ENCODE peak calls at places on chromosomes 3 and 15, in four cellular contexts. T, Y, U and S are unnamed samples.

GRCh38 chr3:131217296-131217741 is 164.3 kb upstream of the NUDT16 start:
- DNase-seq in T (peak), Y (no peak), U (peak), S (no peak)

GRCh38 chr3:172606021-172606420 is 82.8 kb upstream of the TNFSF10 start:
- DNase-seq in T (peak), Y (no peak), U (peak), S (no peak)

GRCh38 chr3:175475765-175476164 is 616.6 kb downstream of the NAALADL2 start:
- DNase-seq in T (no peak), Y (no peak), U (no peak), S (no peak)

GRCh38 chr15:93852761-93853160 is 378.6 kb upstream of the MCTP2 start:
- DNase-seq in T (no peak), Y (no peak), U (no peak), S (no peak)

GRCh38 chr3:127629462-127630403 is 748 bp downstream of the PODXL2 start:
- DNase-seq in T (no peak), Y (peak), U (no peak), S (no peak)

GRCh38 chr15:63752075-63752684 is 81.6 kb downstream of the HERC1 start:
- DNase-seq in T (peak), Y (peak), U (peak), S (no peak)

GRCh38 chr3:102193255-102193654 is 241.6 kb upstream of the ZPLD1 start:
- DNase-seq in T (no peak), Y (no peak), U (no peak), S (no peak)

GRCh38 chr3:149480326-149481017 is 6.0 kb downstream of the TM4SF4 start:
- DNase-seq in T (peak), Y (peak), U (peak), S (peak)

GRCh38 chr15:93058904-93059427 is 30.0 kb downstream of the RGMA start:
- DNase-seq in T (no peak), Y (no peak), U (no peak), S (no peak)

GRCh38 chr3:183341545-183342288 is 86.7 kb downstream of the MCF2L2 start:
- DNase-seq in T (no peak), Y (no peak), U (no peak), S (no peak)

GRCh38 chr3:17243616-17244015 is 358.9 kb downstream of the PLCL2 start:
- DNase-seq in T (no peak), Y (no peak), U (peak), S (no peak)

GRCh38 chr15:80127911-80128310 is 24.9 kb upstream of the FAH start:
- DNase-seq in T (no peak), Y (no peak), U (peak), S (no peak)

GRCh38 chr3:185421577-185422232 is 58.8 kb downstream of the MAP3K13 start:
- DNase-seq in T (no peak), Y (no peak), U (no peak), S (no peak)

GRCh38 chr3:88149146-88149515 is 628 bp upstream of the C3orf38 start:
- DNase-seq in T (no peak), Y (no peak), U (peak), S (no peak)

GRCh38 chr15:67843092-67843501 is 3.3 kb upstream of the RNU6-1 start:
- DNase-seq in T (no peak), Y (no peak), U (no peak), S (no peak)

GRCh38 chr3:59546522-59546921 is 496.7 kb upstream of the CFAP20DC start:
- DNase-seq in T (no peak), Y (no peak), U (no peak), S (no peak)

GRCh38 chr15:65916664-65917406 is 47.5 kb downstream of the RAB11A start:
- DNase-seq in T (peak), Y (no peak), U (peak), S (no peak)

GRCh38 chr3:10337323-10338163 is 16.6 kb upstream of the SEC13 start:
- DNase-seq in T (no peak), Y (no peak), U (no peak), S (no peak)

GRCh38 chr3:153291052-153291689 is 129.1 kb downstream of the RAP2B start:
- DNase-seq in T (peak), Y (no peak), U (peak), S (no peak)

GRCh38 chr3:120435621-120436020 is 15.2 kb downstream of the FSTL1 start:
- DNase-seq in T (peak), Y (no peak), U (peak), S (no peak)

GRCh38 chr3:195135921-195136320 is 135.0 kb downstream of the XXYLT1 start:
- DNase-seq in T (no peak), Y (no peak), U (no peak), S (no peak)

GRCh38 chr15:62079594-62079993 is 12.8 kb downstream of the C2CD4A start:
- DNase-seq in T (no peak), Y (no peak), U (no peak), S (no peak)

GRCh38 chr3:71759401-71759800 is 5.7 kb downstream of the GPR27 start:
- DNase-seq in T (no peak), Y (no peak), U (no peak), S (no peak)

GRCh38 chr15:64315136-64315661 is 40.8 kb downstream of the CSNK1G1 start:
- DNase-seq in T (no peak), Y (no peak), U (no peak), S (no peak)

DNA sequence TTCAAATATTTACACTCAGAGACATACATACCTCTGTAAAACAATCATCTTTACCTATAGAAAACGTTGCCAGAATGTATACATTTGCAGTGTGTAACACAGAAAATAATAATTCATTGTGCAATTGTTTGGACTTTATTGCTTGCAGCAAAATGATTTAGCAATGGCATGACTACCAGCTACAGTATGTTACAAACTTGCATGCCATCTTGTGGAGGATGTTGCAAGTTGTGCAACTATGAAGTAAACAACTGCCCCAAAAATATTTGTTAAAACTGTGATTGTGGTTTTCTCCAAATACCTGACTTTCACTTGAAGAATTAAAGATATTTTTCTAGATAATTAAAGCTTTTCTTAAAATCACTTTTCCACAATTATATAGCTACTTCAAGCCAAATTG is 27.1 kb upstream of the C3orf49 start:
- DNase-seq in T (peak), Y (no peak), U (peak), S (no peak)
- TF ChIP-seq CTCF in T (peak), Y (no peak), U (peak), S (no peak)

GRCh38 chr3:140134231-140134630 is 199.2 kb downstream of the CLSTN2 start:
- DNase-seq in T (no peak), Y (no peak), U (no peak), S (no peak)

GRCh38 chr3:140131895-140132294 is 196.9 kb downstream of the CLSTN2 start:
- DNase-seq in T (no peak), Y (no peak), U (no peak), S (no peak)

GRCh38 chr3:140129885-140130284 is 194.9 kb downstream of the CLSTN2 start:
- DNase-seq in T (no peak), Y (no peak), U (no peak), S (no peak)

GRCh38 chr3:140128217-140129137 is 193.5 kb downstream of the CLSTN2 start:
- DNase-seq in T (peak), Y (peak), U (peak), S (no peak)
- TF ChIP-seq CTCF in T (peak), Y (peak), U (peak), S (no peak)

DNA sequence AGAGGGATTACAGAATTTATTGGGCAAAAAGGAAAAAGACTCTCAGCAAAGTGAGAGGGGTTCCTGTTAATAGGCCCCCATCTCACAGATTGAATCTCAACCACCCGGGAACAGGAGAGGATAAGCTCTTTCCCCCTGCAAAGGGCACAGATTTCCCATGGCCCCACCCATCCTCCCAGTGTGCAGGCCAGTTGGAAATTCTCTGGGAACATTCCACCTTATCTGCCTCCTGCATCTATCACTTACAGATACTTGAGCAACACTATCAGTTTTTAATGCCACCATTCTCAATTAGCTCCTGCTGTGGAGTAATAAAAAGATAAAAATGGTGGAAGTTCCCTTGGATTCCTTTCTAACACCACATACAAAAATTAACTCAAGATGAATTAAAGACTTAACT is 350.0 kb upstream of the BCHE start:
- DNase-seq in T (no peak), Y (no peak), U (no peak), S (no peak)
- TF ChIP-seq CTCF in T (no peak), Y (no peak), U (no peak), S (no peak)

DNA sequence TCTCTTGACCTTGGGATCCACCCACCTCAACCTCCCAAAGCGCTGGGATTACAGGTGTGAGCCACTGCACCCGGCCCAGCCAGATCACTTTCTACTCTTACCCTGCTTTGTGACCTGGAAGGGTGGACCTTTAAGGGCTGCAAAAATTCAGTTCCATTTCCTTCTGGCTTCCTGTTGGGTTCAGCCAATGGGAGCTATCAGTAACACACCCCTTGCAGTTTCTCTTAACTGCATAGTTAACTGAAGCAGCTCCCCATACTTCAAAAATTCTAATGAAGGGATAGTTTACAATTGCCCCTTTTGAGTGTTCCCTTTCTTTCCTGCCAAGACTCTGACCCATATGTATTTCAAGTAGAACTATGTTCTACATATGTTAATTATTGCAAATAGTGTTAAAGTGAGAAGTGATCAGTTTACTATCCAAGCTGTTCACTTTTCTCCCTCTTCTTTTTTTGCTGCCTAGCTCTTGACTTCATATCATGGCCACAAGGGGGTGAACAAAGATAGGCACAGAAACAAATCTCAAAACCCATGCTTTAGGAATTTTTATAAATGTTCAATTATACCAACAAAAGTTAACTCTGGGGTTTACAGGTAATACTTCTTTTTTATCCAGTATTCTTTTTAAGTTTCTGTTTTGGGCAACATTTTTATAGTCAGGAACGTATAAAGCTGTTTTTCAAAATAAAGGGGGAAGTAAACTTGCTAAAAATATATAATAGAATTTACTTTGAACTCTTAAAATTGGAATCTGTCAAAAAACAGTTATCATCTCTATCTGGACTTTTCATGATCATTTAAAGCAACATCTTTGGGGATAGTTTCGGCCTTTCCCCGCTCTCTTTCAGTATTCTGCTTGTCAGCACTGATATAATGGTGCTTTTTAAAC is 8.1 kb downstream of the PGBD4 start:
- DNase-seq in T (peak), Y (no peak), U (peak), S (no peak)
- TF ChIP-seq CTCF in T (peak), Y (peak), U (peak), S (no peak)

DNA sequence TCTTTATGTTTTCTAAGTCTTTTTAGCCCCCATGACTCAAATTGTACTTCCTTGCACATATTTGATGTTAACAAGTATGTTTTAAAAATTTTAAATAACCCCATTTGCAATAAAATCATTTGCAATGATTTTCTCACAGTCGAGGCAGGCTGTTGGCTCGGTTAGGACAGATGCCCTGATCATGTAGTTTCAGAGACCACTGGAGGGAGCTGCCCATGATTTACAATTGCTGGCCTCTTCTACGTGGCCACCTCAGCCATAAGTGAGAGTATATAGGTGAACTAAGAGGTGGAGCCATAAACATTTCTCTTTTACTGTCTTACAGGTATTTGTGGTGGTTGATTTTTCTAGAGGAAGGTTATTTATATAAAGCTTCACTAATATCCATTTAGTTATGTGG is 1.7 kb downstream of the DTWD1 start:
- DNase-seq in T (no peak), Y (no peak), U (peak), S (no peak)
- TF ChIP-seq CTCF in T (peak), Y (no peak), U (no peak), S (no peak)

GRCh38 chr3:53725308-53725995 is 120.8 kb downstream of the CHDH start:
- DNase-seq in T (no peak), Y (no peak), U (no peak), S (no peak)

GRCh38 chr3:53724566-53724965 is 121.7 kb downstream of the CHDH start:
- DNase-seq in T (no peak), Y (no peak), U (no peak), S (no peak)

GRCh38 chr3:53719796-53720195 is 126.4 kb downstream of the CHDH start:
- DNase-seq in T (no peak), Y (no peak), U (no peak), S (no peak)

GRCh38 chr3:53718462-53718861 is 127.8 kb downstream of the CHDH start:
- DNase-seq in T (no peak), Y (no peak), U (no peak), S (no peak)

DNA sequence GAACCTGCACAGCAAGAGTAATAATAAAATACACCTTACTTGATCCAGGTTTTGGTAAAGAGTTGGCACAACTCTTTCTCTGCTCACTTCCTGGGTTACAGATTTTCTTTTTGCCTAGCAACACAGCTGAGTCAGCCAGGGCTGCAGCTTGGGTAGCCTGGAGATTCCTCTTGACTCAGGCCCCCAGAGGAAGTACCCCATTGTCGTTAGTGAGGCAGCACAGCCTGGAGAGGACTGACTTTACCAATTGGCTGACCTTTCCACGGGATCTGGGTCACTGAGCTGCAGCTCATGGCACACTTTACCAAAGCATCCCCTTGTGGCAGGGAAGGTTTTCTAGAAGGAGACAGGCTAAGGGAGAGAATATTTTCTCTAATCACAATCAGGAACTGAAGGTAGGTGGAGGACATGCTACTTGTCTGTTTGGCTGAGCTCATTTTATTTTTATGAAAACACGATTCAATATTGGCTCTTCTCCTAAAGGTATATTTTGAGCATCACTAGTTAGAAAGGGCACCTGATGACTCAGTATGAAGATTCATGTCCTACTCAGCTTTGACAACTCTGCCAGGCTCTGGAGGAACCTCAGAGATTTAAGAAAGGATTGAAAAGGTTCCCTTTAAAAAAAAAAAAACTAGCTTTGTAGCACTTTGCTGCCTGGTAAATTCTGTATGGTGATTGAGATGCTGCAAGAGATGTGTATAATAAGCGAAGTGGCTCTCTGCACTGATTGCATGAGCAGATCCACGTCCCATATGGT is 124.9 kb downstream of the CHDH start:
- DNase-seq in T (peak), Y (no peak), U (peak), S (no peak)
- TF ChIP-seq CTCF in T (peak), Y (no peak), U (no peak), S (no peak)

DNA sequence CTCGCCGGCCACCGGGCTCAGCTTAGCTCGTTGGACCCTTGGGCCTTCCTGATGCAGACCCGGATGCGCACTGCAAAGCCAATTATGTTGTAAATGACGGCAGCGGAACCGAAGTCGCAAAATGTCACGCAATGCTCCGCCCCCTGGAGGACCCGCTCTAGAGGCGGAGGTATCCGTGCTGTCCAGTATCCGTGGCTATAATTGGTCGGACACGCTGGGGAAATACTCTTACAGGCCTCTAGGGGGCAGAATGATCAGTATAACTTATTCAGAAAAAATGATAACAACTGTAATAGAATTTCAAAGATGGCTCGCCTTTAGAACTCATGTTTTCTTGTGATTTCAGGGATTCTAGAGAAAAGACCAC is at the start of gene PRR23B:
- DNase-seq in T (no peak), Y (no peak), U (no peak), S (no peak)
- TF ChIP-seq CTCF in T (peak), Y (no peak), U (no peak), S (no peak)

GRCh38 chr15:58275785-58276184 is 137.6 kb downstream of the AQP9 start:
- DNase-seq in T (no peak), Y (no peak), U (no peak), S (no peak)

GRCh38 chr15:58274885-58275284 is 136.7 kb downstream of the AQP9 start:
- DNase-seq in T (no peak), Y (no peak), U (no peak), S (no peak)

GRCh38 chr15:58279106-58279505 is 140.9 kb downstream of the AQP9 start:
- DNase-seq in T (no peak), Y (no peak), U (no peak), S (no peak)

GRCh38 chr15:58279654-58280053 is 141.5 kb downstream of the AQP9 start:
- DNase-seq in T (no peak), Y (no peak), U (no peak), S (no peak)

GRCh38 chr15:58276924-58277323 is 138.7 kb downstream of the AQP9 start:
- DNase-seq in T (no peak), Y (no peak), U (no peak), S (no peak)
- TF ChIP-seq CTCF in T (no peak), Y (no peak), U (no peak), S (no peak)